ENCODE peak calls at places on chromosomes 16 and 17, in eight cellular contexts. One of them, this sample, is unnamed.

GRCh38 chr17:49361129-49361901 is 735 bp downstream of the ZNF652 start:
- DNase-seq in ascending aorta: no peak
- DNase-seq in sigmoid colon: peak; percentile 73
- DNase-seq in A549: peak; percentile 59
- DNase-seq in AG10803: no peak
- DNase-seq in Karpas-422: peak; percentile 94
- DNase-seq in heart left ventricle: peak; percentile 29
- DNase-seq in A673: peak; percentile 50
- DNase-seq in this sample: no peak

GRCh38 chr17:17325816-17326215 is 22.6 kb downstream of the NT5M start:
- DNase-seq in ascending aorta: no peak
- DNase-seq in sigmoid colon: no peak
- DNase-seq in A549: no peak
- DNase-seq in AG10803: no peak
- DNase-seq in Karpas-422: no peak
- DNase-seq in heart left ventricle: no peak
- DNase-seq in A673: no peak
- DNase-seq in this sample: no peak

GRCh38 chr17:73650147-73650546 is 5.9 kb upstream of the SDK2 start:
- DNase-seq in ascending aorta: no peak
- DNase-seq in sigmoid colon: no peak
- DNase-seq in A549: no peak
- DNase-seq in AG10803: no peak
- DNase-seq in Karpas-422: peak; percentile 45
- DNase-seq in heart left ventricle: no peak
- DNase-seq in A673: no peak
- DNase-seq in this sample: no peak

GRCh38 chr17:73542323-73542722 is 101.9 kb downstream of the SDK2 start:
- DNase-seq in ascending aorta: no peak
- DNase-seq in sigmoid colon: no peak
- DNase-seq in A549: no peak
- DNase-seq in AG10803: no peak
- DNase-seq in Karpas-422: no peak
- DNase-seq in heart left ventricle: no peak
- DNase-seq in A673: no peak
- DNase-seq in this sample: no peak

GRCh38 chr16:54817432-54817831 is 113.2 kb upstream of the IRX5 start:
- DNase-seq in ascending aorta: no peak
- DNase-seq in sigmoid colon: no peak
- DNase-seq in A549: peak; percentile 5
- DNase-seq in AG10803: peak; percentile 54
- DNase-seq in Karpas-422: peak; percentile 46
- DNase-seq in heart left ventricle: peak; percentile 8
- DNase-seq in A673: peak; percentile 27
- DNase-seq in this sample: no peak

GRCh38 chr16:20844054-20844453 is 37.7 kb downstream of the REXO5 start:
- DNase-seq in ascending aorta: no peak
- DNase-seq in sigmoid colon: no peak
- DNase-seq in A549: no peak
- DNase-seq in AG10803: no peak
- DNase-seq in Karpas-422: no peak
- DNase-seq in heart left ventricle: no peak
- DNase-seq in A673: no peak
- DNase-seq in this sample: no peak

GRCh38 chr17:6714315-6714874 is 1.2 kb upstream of the SLC13A5 start:
- DNase-seq in ascending aorta: no peak
- DNase-seq in sigmoid colon: no peak
- DNase-seq in A549: no peak
- DNase-seq in AG10803: no peak
- DNase-seq in Karpas-422: no peak
- DNase-seq in heart left ventricle: no peak
- DNase-seq in A673: no peak
- DNase-seq in this sample: no peak

GRCh38 chr16:24013733-24014645 is 178.2 kb downstream of the PRKCB start:
- DNase-seq in ascending aorta: no peak
- DNase-seq in sigmoid colon: no peak
- DNase-seq in A549: no peak
- DNase-seq in AG10803: no peak
- DNase-seq in Karpas-422: peak; percentile 96
- DNase-seq in heart left ventricle: no peak
- DNase-seq in A673: peak; percentile 96
- DNase-seq in this sample: no peak

GRCh38 chr17:7112527-7113108 is 2.0 kb downstream of the ASGR2 start:
- DNase-seq in ascending aorta: no peak
- DNase-seq in sigmoid colon: no peak
- DNase-seq in A549: no peak
- DNase-seq in AG10803: no peak
- DNase-seq in Karpas-422: no peak
- DNase-seq in heart left ventricle: no peak
- DNase-seq in A673: no peak
- DNase-seq in this sample: no peak

GRCh38 chr17:74427048-74427762 is 4.7 kb upstream of the GPRC5C start:
- DNase-seq in ascending aorta: no peak
- DNase-seq in sigmoid colon: no peak
- DNase-seq in A549: no peak
- DNase-seq in AG10803: no peak
- DNase-seq in Karpas-422: no peak
- DNase-seq in heart left ventricle: peak; percentile 65
- DNase-seq in A673: no peak
- DNase-seq in this sample: no peak

GRCh38 chr17:82217120-82217529 is 4.5 kb upstream of the CCDC57 start:
- DNase-seq in ascending aorta: no peak
- DNase-seq in sigmoid colon: peak; percentile 68
- DNase-seq in A549: no peak
- DNase-seq in AG10803: peak; percentile 36
- DNase-seq in Karpas-422: no peak
- DNase-seq in heart left ventricle: peak; percentile 31
- DNase-seq in A673: no peak
- DNase-seq in this sample: no peak

GRCh38 chr16:79823644-79824043 is 223.1 kb upstream of the MAF start:
- DNase-seq in ascending aorta: no peak
- DNase-seq in sigmoid colon: no peak
- DNase-seq in A549: no peak
- DNase-seq in AG10803: no peak
- DNase-seq in Karpas-422: no peak
- DNase-seq in heart left ventricle: no peak
- DNase-seq in A673: no peak
- DNase-seq in this sample: no peak

GRCh38 chr16:66858740-66859396 is 14.7 kb downstream of the CA7 start:
- DNase-seq in ascending aorta: no peak
- DNase-seq in sigmoid colon: no peak
- DNase-seq in A549: peak; percentile 47
- DNase-seq in AG10803: peak; percentile 50
- DNase-seq in Karpas-422: no peak
- DNase-seq in heart left ventricle: peak; percentile 57
- DNase-seq in A673: peak; percentile 42
- DNase-seq in this sample: no peak

GRCh38 chr17:29155966-29156338 is 24.2 kb downstream of the MYO18A start:
- DNase-seq in ascending aorta: no peak
- DNase-seq in sigmoid colon: no peak
- DNase-seq in A549: no peak
- DNase-seq in AG10803: peak; percentile 68
- DNase-seq in Karpas-422: no peak
- DNase-seq in heart left ventricle: peak; percentile 51
- DNase-seq in A673: no peak
- DNase-seq in this sample: no peak

GRCh38 chr16:798666-799065 is 1.9 kb downstream of the GNG13 start:
- DNase-seq in ascending aorta: no peak
- DNase-seq in sigmoid colon: no peak
- DNase-seq in A549: no peak
- DNase-seq in AG10803: no peak
- DNase-seq in Karpas-422: no peak
- DNase-seq in heart left ventricle: no peak
- DNase-seq in A673: no peak
- DNase-seq in this sample: no peak

GRCh38 chr16:14018848-14019247 is 52.3 kb upstream of the MRTFB start:
- DNase-seq in ascending aorta: no peak
- DNase-seq in sigmoid colon: no peak
- DNase-seq in A549: no peak
- DNase-seq in AG10803: no peak
- DNase-seq in Karpas-422: no peak
- DNase-seq in heart left ventricle: no peak
- DNase-seq in A673: no peak
- DNase-seq in this sample: no peak

DNA sequence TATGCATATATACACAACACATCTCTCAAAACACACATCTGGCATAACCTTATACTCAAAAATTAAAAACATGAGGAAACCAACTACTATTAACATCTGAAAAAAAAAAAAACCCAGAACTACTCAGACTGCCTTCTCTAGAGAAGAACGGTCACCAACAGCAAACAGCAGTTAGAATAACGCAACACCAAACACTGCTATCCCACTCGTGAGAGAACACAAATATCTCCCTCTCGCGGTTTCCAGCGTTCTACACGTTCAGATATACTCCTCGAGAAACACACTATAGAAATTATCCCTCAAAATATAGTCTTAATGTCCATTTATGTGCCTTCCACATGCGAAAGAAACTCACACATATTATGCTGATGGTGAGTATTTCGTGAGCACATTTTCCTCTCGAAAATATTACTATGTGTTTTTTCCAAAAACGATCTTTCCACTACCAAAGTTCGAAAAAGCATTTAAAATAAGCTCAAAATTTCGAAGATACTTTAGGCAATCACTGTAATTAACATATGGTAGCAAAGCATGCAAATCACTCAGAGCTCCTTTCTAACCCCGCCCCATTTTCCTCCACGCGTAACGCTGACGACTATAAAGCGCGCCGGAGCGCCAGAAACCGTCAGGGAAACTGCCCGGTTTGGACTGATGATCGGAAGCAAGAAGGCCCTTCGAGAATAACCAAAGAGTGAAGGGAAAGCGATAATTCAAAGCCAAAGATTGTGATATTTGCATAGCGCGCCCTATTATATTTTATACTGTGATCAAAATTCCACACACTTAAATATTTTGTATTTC is 60.1 kb downstream of the TEX14 start:
- DNase-seq in ascending aorta: peak; percentile 71
- DNase-seq in sigmoid colon: peak; percentile 97
- DNase-seq in A549: peak; percentile 85
- DNase-seq in AG10803: peak; percentile 95
- DNase-seq in Karpas-422: peak; percentile 98
- DNase-seq in heart left ventricle: peak; percentile 94
- DNase-seq in A673: peak; percentile 98
- DNase-seq in this sample: peak; percentile 68
- H3K4me3 ChIP-seq in ascending aorta: peak overlapping the region; percentile 57
- H3K4me3 ChIP-seq in sigmoid colon: peak overlapping the region; percentile 35
- H3K4me3 ChIP-seq in A549: peak overlapping the region; percentile 40
- H3K4me3 ChIP-seq in AG10803: peak overlapping the region; percentile 63
- H3K4me3 ChIP-seq in Karpas-422: peak overlapping the region; percentile 62
- H3K4me3 ChIP-seq in heart left ventricle: peak overlapping the region; percentile 55
- H3K4me3 ChIP-seq in A673: peak overlapping the region; percentile 35
- H3K4me3 ChIP-seq in this sample: peak overlapping the region; percentile 62

DNA sequence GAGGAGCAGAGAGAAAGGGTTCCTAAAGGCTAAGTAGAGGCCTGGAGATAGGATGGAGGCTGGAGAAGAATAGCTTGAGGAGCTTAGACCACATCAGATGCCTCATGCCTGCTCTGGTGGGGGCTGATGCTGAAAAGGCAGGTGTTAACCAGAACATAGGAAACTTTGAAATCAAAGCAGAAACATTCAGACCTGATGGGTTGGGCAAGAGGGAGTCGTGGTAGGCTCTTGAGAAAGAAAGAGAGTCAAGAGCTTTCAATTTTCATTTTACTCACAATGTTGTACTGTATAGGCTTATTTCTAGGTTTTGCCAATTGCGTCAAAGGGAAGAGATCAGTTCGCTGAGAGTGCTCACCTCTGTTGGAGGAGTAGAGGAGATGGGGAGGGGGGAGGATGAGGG is 406.6 kb upstream of the SALL1 start:
- DNase-seq in ascending aorta: no peak
- DNase-seq in sigmoid colon: no peak
- DNase-seq in A549: no peak
- DNase-seq in AG10803: no peak
- DNase-seq in Karpas-422: no peak
- DNase-seq in heart left ventricle: no peak
- DNase-seq in A673: no peak
- DNase-seq in this sample: no peak
- H3K4me3 ChIP-seq in ascending aorta: no peak overlapping the region
- H3K4me3 ChIP-seq in sigmoid colon: no peak overlapping the region
- H3K4me3 ChIP-seq in A549: no peak overlapping the region
- H3K4me3 ChIP-seq in AG10803: no peak overlapping the region
- H3K4me3 ChIP-seq in Karpas-422: no peak overlapping the region
- H3K4me3 ChIP-seq in heart left ventricle: no peak overlapping the region
- H3K4me3 ChIP-seq in A673: no peak overlapping the region
- H3K4me3 ChIP-seq in this sample: no peak overlapping the region

GRCh38 chr16:2471016-2471652 is at the start of gene NTN3:
- DNase-seq in ascending aorta: no peak
- DNase-seq in sigmoid colon: no peak
- DNase-seq in A549: no peak
- DNase-seq in AG10803: no peak
- DNase-seq in Karpas-422: peak; percentile 73
- DNase-seq in heart left ventricle: no peak
- DNase-seq in A673: peak; percentile 67
- DNase-seq in this sample: no peak
- H3K4me3 ChIP-seq in ascending aorta: peak within 1 kb of the TSS; percentile 30
- H3K4me3 ChIP-seq in sigmoid colon: peak within 1 kb of the TSS; percentile 15
- H3K4me3 ChIP-seq in A549: no peak within 1 kb of the TSS
- H3K4me3 ChIP-seq in AG10803: no peak within 1 kb of the TSS
- H3K4me3 ChIP-seq in Karpas-422: peak within 1 kb of the TSS; percentile 100
- H3K4me3 ChIP-seq in heart left ventricle: peak within 1 kb of the TSS; percentile 48
- H3K4me3 ChIP-seq in A673: peak within 1 kb of the TSS; percentile 46
- H3K4me3 ChIP-seq in this sample: peak within 1 kb of the TSS; percentile 47

DNA sequence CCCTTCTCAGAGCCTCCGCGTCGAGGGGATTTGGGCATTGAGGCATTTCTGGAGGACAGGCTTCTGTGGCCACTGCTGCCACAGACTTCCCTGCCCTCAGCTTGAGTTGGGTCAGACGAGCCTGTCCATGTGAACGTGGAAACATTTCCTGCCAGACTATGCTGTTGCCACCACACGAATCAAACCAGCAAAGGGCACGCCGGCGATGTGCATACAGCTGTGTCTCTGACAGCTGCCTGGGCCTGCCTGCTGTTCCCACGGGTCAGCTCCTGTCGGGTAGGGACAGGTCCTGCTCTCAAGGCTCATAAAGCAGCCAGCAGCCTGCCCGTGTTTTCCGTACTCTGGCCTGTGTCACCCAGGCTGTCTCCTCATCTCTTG is 100.3 kb downstream of the RAB11FIP4 start:
- DNase-seq in ascending aorta: no peak
- DNase-seq in sigmoid colon: no peak
- DNase-seq in A549: no peak
- DNase-seq in AG10803: no peak
- DNase-seq in Karpas-422: no peak
- DNase-seq in heart left ventricle: no peak
- DNase-seq in A673: no peak
- DNase-seq in this sample: no peak
- H3K4me3 ChIP-seq in ascending aorta: no peak overlapping the region
- H3K4me3 ChIP-seq in sigmoid colon: no peak overlapping the region
- H3K4me3 ChIP-seq in A549: no peak overlapping the region
- H3K4me3 ChIP-seq in AG10803: no peak overlapping the region
- H3K4me3 ChIP-seq in Karpas-422: no peak overlapping the region
- H3K4me3 ChIP-seq in heart left ventricle: no peak overlapping the region
- H3K4me3 ChIP-seq in A673: no peak overlapping the region
- H3K4me3 ChIP-seq in this sample: no peak overlapping the region

This sample was measured in thoracic aorta.